ENCODE peak calls at places on chromosome 13, in seven cellular contexts. Q is thyroid gland; X is stomach; U is heart right ventricle; O is neural progenitor cell; Z is CD4-positive, CD25-positive, alpha-beta regulatory T cell; K is tibial artery. T is an unnamed sample.

GRCh38 chr13:26480246-26480855 is 77.1 kb upstream of the WASF3 start:
- DNase-seq in O (no peak), X (no peak), K (no peak), U (no peak), Q (no peak), Z (no peak), T (no peak)

GRCh38 chr13:113216165-113217056 is 7.0 kb downstream of the CUL4A start:
- DNase-seq in Q (peak), U (peak), X (peak), K (no peak), Z (peak), O (peak), T (no peak)

GRCh38 chr13:47038196-47038595 is 141.3 kb upstream of the HTR2A start:
- DNase-seq in K (no peak), X (no peak), O (peak), U (no peak), Z (no peak), Q (no peak), T (no peak)

GRCh38 chr13:106155411-106155810 is 380.1 kb downstream of the EFNB2 start:
- DNase-seq in O (no peak), Q (no peak), X (no peak), U (no peak), Z (no peak), K (no peak), T (no peak)

GRCh38 chr13:79591493-79591892 is 110.5 kb downstream of the NDFIP2 start:
- DNase-seq in K (no peak), U (no peak), X (no peak), O (no peak), Z (no peak), Q (no peak), T (no peak)

GRCh38 chr13:73140804-73141203 is 82.0 kb downstream of the KLF5 start:
- DNase-seq in Z (no peak), U (no peak), O (no peak), X (peak), K (no peak), Q (peak), T (no peak)

GRCh38 chr13:89383891-89384290 is 1712.7 kb downstream of the SLITRK5 start:
- DNase-seq in Q (no peak), O (no peak), Z (no peak), U (no peak), K (no peak), X (no peak), T (no peak)

GRCh38 chr13:75850915-75851314 is 214.8 kb downstream of the LMO7 start:
- DNase-seq in O (no peak), K (no peak), U (no peak), Q (no peak), Z (no peak), X (no peak), T (no peak)

GRCh38 chr13:101514100-101514499 is 61.6 kb downstream of the ITGBL1 start:
- DNase-seq in Z (no peak), O (no peak), Q (no peak), U (no peak), X (no peak), K (no peak), T (no peak)

GRCh38 chr13:23828866-23829265 is 60.3 kb downstream of the MIPEP start:
- DNase-seq in X (no peak), O (no peak), Z (no peak), Q (no peak), U (no peak), K (no peak), T (peak)

GRCh38 chr13:75558130-75558840 is 8.7 kb downstream of the UCHL3 start:
- DNase-seq in O (no peak), U (no peak), Q (no peak), Z (no peak), K (no peak), X (no peak), T (no peak)

GRCh38 chr13:51137250-51137649 is 26.2 kb upstream of the C13orf42 start:
- DNase-seq in Q (no peak), O (no peak), U (no peak), K (no peak), Z (no peak), X (no peak), T (no peak)

GRCh38 chr13:73325351-73326214 is 266.8 kb downstream of the KLF5 start:
- DNase-seq in U (no peak), Q (no peak), O (no peak), K (no peak), Z (no peak), X (no peak), T (no peak)

GRCh38 chr13:75258159-75258782 is 223.7 kb downstream of the TBC1D4 start:
- DNase-seq in K (no peak), Q (no peak), X (no peak), U (no peak), Z (peak), O (peak), T (no peak)

GRCh38 chr13:94950303-94950702 is 238.0 kb upstream of the SOX21 start:
- DNase-seq in U (no peak), O (peak), X (no peak), Q (no peak), K (no peak), Z (no peak), T (no peak)

GRCh38 chr13:90622547-90622946 is 724.9 kb upstream of the MIR17HG start:
- DNase-seq in U (no peak), X (no peak), K (no peak), Z (no peak), Q (no peak), O (no peak), T (no peak)

GRCh38 chr13:27920677-27921420 is 1.0 kb downstream of the PDX1 start:
- DNase-seq in O (peak), U (no peak), Z (no peak), K (no peak), Q (no peak), X (no peak), T (no peak)

GRCh38 chr13:106369091-106369490 is 166.4 kb downstream of the EFNB2 start:
- DNase-seq in Q (no peak), O (peak), K (no peak), X (no peak), U (no peak), Z (no peak), T (no peak)

GRCh38 chr13:36445806-36446423 is 13.6 kb downstream of the CCNA1 start:
- DNase-seq in U (no peak), Z (no peak), K (no peak), X (no peak), O (no peak), Q (no peak), T (peak)

GRCh38 chr13:30158774-30159445 is 148.4 kb downstream of the KATNAL1 start:
- DNase-seq in K (no peak), U (no peak), Z (peak), O (no peak), X (peak), Q (no peak), T (no peak)

GRCh38 chr13:41241626-41242025 is 21.8 kb downstream of the MTRF1 start:
- DNase-seq in Z (no peak), U (no peak), Q (no peak), O (no peak), X (no peak), K (no peak), T (no peak)

GRCh38 chr13:52862358-52863206 is 14.1 kb upstream of the PCDH8 start:
- DNase-seq in K (no peak), O (peak), Q (peak), Z (no peak), X (peak), U (no peak), T (no peak)

GRCh38 chr13:30884543-30884942 is 21.5 kb upstream of the MEDAG start:
- DNase-seq in K (no peak), Z (no peak), U (no peak), X (no peak), O (no peak), Q (no peak), T (no peak)

GRCh38 chr13:107847406-107847805 is 367.9 kb downstream of the LIG4 start:
- DNase-seq in Q (no peak), K (no peak), O (peak), U (no peak), Z (no peak), X (no peak), T (no peak)

GRCh38 chr13:27086599-27087265 is 84.9 kb downstream of the USP12 start:
- DNase-seq in X (no peak), K (no peak), O (no peak), Z (no peak), U (no peak), Q (no peak), T (no peak)

GRCh38 chr13:110916671-110917142 is 1.8 kb upstream of the ANKRD10 start:
- DNase-seq in K (no peak), X (no peak), Z (no peak), Q (no peak), O (no peak), U (no peak), T (no peak)
- H3K27ac ChIP-seq in K (peak), X (peak), Z (peak), Q (peak), O (no peak), U (no peak), T (peak)

GRCh38 chr13:111210945-111211469 is 95.9 kb downstream of the ARHGEF7 start:
- DNase-seq in K (no peak), X (no peak), Q (no peak), O (no peak), Z (no peak), U (no peak), T (no peak)

GRCh38 chr13:111211789-111212516 is 96.8 kb downstream of the ARHGEF7 start:
- DNase-seq in Z (no peak), U (no peak), X (no peak), O (peak), K (no peak), Q (no peak), T (no peak)

GRCh38 chr13:111210082-111210481 is 95.0 kb downstream of the ARHGEF7 start:
- DNase-seq in Z (no peak), U (no peak), X (no peak), Q (no peak), O (peak), K (no peak), T (no peak)

GRCh38 chr13:111210488-111210887 is 95.4 kb downstream of the ARHGEF7 start:
- DNase-seq in X (no peak), K (no peak), U (no peak), Z (no peak), Q (peak), O (peak), T (no peak)

GRCh38 chr13:111209613-111210012 is 94.5 kb downstream of the ARHGEF7 start:
- DNase-seq in U (no peak), Z (no peak), K (no peak), O (no peak), Q (no peak), X (no peak), T (no peak)
- H3K27ac ChIP-seq in U (no peak), Z (no peak), K (peak), O (peak), Q (no peak), X (no peak), T (no peak)

GRCh38 chr13:110444226-110444653 is 117.3 kb downstream of the RAB20 start:
- DNase-seq in Q (peak), O (no peak), X (no peak), Z (no peak), U (no peak), K (no peak), T (no peak)
- H3K27ac ChIP-seq in Q (no peak), O (no peak), X (peak), Z (no peak), U (no peak), K (peak), T (no peak)

GRCh38 chr13:108858676-108859075 is 229.3 kb downstream of the MYO16 start:
- DNase-seq in K (no peak), O (no peak), Z (no peak), U (no peak), X (no peak), Q (no peak), T (no peak)

GRCh38 chr13:108860418-108860817 is 231.0 kb downstream of the MYO16 start:
- DNase-seq in X (no peak), O (no peak), U (no peak), Z (no peak), Q (no peak), K (no peak), T (no peak)

GRCh38 chr13:108855737-108856387 is 226.5 kb downstream of the MYO16 start:
- DNase-seq in U (no peak), Q (no peak), X (no peak), K (no peak), O (no peak), Z (no peak), T (no peak)

DNA sequence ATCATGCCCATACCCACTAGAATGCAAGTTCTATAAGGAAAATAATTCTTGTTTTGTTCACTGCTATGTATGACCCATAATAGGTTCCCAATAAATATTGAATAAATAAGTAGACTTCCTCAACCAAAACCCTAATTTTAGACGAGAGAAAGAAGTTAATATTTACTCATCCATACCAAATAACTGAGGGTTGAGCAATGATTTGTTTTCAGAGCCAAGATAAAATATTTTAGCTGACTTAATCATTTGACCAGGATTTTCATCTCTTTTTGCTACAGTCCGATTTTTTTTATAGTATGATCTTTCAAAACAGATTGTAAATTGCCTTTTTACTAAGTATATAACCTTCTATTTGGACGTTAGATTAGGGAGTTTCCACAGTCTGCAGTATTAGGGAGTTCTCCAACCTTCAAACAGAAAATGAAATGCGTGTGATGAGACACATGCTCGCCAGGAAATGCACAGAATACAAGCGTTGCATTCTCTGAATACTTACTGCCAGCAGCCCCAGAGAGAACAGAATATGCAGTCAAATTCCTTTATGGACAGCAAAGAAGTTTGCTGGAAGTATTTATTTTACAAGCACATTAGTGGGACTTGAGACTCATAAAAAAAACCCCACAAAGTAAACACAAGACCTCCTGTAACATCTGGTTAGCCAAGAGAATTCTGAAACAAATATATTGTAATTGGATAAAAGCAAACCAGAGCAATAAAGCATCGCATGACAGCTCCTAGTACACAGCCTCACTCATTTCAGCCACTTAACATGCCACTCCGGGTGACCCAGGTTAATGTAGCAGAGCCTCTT is 230.0 kb downstream of the MYO16 start:
- DNase-seq in Q (peak), O (no peak), K (no peak), U (no peak), Z (no peak), X (no peak), T (no peak)
- H3K27ac ChIP-seq in Q (no peak), O (no peak), K (no peak), U (no peak), Z (no peak), X (no peak), T (no peak)

DNA sequence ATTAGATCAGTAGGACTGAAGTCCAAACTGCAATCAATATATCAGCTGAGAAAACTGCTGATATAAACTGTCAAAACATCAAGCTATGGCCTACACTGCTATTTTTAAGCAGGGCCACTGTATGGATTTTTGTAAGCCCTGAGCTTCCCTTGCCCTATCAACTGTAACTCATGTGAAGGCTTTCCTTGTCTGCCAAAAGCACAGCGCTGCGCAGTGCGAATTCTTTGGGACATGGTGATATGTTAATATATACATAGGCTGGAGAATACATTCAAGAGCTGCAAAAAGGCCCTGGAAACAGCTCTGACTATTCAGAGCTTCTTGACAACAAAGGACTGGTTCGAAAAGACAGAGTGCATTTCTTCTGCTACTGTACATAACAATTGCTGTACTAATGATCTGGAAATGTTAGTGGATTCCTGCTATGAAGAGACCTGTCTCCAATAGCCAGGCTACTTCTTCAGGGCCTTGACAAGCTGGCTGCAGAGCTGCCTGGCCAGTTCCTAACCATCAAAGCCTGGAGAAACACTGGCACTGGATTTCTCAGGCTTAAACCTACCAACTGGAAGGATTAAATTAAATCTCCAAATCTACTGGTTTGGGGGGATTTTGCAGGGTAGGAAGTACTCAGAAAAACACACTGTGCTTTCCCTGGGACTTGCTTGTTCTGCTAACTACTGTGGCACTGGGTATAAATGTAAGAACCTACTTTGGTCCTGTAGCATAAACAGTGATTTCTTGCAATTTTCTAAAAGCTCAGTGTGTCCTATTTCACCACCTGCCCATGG is 246.9 kb downstream of the DNAJC15 start:
- DNase-seq in X (no peak), O (no peak), Z (no peak), U (no peak), K (no peak), Q (no peak), T (no peak)
- H3K27ac ChIP-seq in X (peak), O (no peak), Z (no peak), U (no peak), K (no peak), Q (peak), T (peak)

DNA sequence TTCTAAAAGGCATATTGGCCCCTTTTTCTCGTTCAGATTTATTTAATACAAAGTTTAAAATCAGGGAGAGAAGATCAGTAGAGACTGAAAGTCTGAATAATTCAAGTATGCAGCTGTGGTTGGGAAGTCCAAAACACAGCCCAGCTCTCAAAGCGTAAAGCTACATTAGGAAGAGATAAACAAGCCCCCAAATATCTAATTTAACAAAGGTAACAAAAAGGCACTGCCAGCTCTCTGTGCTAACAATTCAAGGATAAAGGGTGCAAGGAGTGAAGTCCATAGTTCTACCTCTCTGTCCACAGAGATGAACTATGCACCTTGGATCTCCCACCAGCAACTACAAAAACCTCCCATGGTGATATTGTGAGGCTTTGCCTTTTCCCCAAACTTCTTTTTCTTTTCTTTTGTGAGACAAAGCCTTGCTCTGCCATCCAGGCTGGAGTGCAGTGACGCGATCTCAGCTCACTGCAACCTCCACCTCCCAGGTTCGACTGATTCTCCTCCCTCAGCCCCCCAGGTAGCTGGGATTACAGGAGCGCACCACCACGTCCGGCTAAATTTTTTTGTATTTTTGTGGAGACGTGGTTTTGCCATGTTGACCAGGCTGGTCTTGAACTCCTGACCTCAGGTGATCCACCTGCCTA is 104.4 kb downstream of the LHFPL6 start:
- DNase-seq in X (no peak), Z (no peak), Q (no peak), O (peak), U (no peak), K (no peak), T (no peak)
- H3K27ac ChIP-seq in X (no peak), Z (no peak), Q (no peak), O (peak), U (no peak), K (no peak), T (no peak)

DNA sequence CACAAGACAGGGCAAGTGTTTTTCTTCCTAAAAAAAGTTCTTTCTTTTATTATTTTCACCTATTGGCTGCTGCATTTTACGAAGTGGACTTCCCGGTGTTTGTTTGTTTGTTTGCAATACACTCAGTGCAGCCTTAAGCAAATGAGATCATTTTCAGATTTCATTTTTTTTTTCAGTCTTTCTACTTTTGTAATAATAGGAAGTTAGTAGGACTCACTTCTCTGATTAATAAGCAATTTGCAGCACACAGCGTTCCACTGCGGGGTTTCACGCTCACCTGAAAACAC is 128.3 kb downstream of the STK24 start:
- DNase-seq in O (no peak), Q (no peak), U (no peak), Z (no peak), X (no peak), K (no peak), T (no peak)
- H3K27ac ChIP-seq in O (no peak), Q (no peak), U (no peak), Z (no peak), X (no peak), K (peak), T (no peak)

T was measured in epithelial cell of prostate.